ENCODE peak calls at places on chromosomes 1 and 21, in eight cellular contexts. U is nephron progenitor cell; Y is neural crest cell; A is esophagus squamous epithelium; K is CD8-positive, alpha-beta T cell; F is sigmoid colon; Q is progenitor cell of endocrine pancreas; B is hepatocyte. H is an unnamed sample.

GRCh38 chr1:81804320-81804719 is 3.6 kb downstream of the ADGRL2 start:
- DNase-seq in U (no peak), F (no peak), Q (no peak), A (no peak), Y (peak; percentile 9), K (no peak), B (no peak), H (no peak)

GRCh38 chr1:66725885-66726665 is 26.2 kb upstream of the DYNLT5 start:
- DNase-seq in Y (peak; percentile 55), A (no peak), U (peak; percentile 65), K (peak; percentile 42), F (no peak), Q (peak; percentile 29), B (peak; percentile 81), H (peak; percentile 78)

GRCh38 chr21:21737186-21737585 is 739.0 kb downstream of the NCAM2 start:
- DNase-seq in A (no peak), F (no peak), K (no peak), B (no peak), U (no peak), Y (no peak), Q (no peak), H (no peak)

GRCh38 chr1:202586018-202586821 is 124.0 kb downstream of the SYT2 start:
- DNase-seq in U (no peak), A (no peak), F (peak; percentile 80), K (no peak), Y (no peak), Q (no peak), B (peak; percentile 37), H (peak; percentile 82)

GRCh38 chr1:113860891-113861290 is 10.6 kb downstream of the PTPN22 start:
- DNase-seq in Q (no peak), K (no peak), Y (no peak), B (no peak), U (no peak), A (no peak), F (no peak), H (peak; percentile 35)

GRCh38 chr1:19762175-19762779 is 37.4 kb downstream of the TMCO4 start:
- DNase-seq in Y (peak; percentile 56), K (no peak), F (no peak), B (peak; percentile 30), A (no peak), U (peak; percentile 60), Q (peak; percentile 22), H (peak; percentile 44)

GRCh38 chr1:223832637-223832943 is 13.2 kb downstream of the TP53BP2 start:
- DNase-seq in Y (no peak), A (no peak), B (no peak), K (no peak), U (no peak), Q (no peak), F (no peak), H (no peak)

GRCh38 chr1:160670701-160671100 is 23.9 kb upstream of the SLAMF1 start:
- DNase-seq in U (no peak), K (no peak), F (no peak), Q (no peak), B (no peak), A (no peak), Y (no peak), H (no peak)

GRCh38 chr21:42923553-42924432 is 1.6 kb downstream of the ERVH48-1 start:
- DNase-seq in B (peak; percentile 92), Q (peak; percentile 57), Y (peak; percentile 57), A (no peak), U (peak; percentile 65), F (peak; percentile 90), K (peak; percentile 69), H (peak; percentile 91)

GRCh38 chr1:43454270-43455011 is 710 bp upstream of the HYI start:
- DNase-seq in K (peak; percentile 56), Q (peak; percentile 35), A (no peak), U (no peak), F (peak; percentile 88), B (peak; percentile 76), Y (peak; percentile 30), H (peak; percentile 82)

GRCh38 chr1:94068831-94069648 is 51.9 kb downstream of the ABCA4 start:
- DNase-seq in Y (no peak), K (no peak), Q (no peak), F (peak; percentile 78), A (no peak), B (peak; percentile 63), U (peak; percentile 20), H (no peak)

GRCh38 chr1:173424786-173425407 is 52.2 kb upstream of the PRDX6 start:
- DNase-seq in Q (no peak), K (no peak), Y (no peak), U (no peak), F (no peak), A (no peak), B (no peak), H (no peak)

GRCh38 chr1:162327791-162328165 is 48.9 kb downstream of the SPATA46 start:
- DNase-seq in F (no peak), B (no peak), U (no peak), K (no peak), Q (no peak), Y (no peak), A (no peak), H (peak; percentile 50)

GRCh38 chr1:41862411-41863221 is 56.1 kb downstream of the HIVEP3 start:
- DNase-seq in K (no peak), Q (no peak), B (peak; percentile 22), F (no peak), A (no peak), Y (no peak), U (no peak), H (peak; percentile 76)

GRCh38 chr1:180524915-180525695 is 22.7 kb upstream of the ACBD6 start:
- DNase-seq in K (no peak), A (no peak), B (no peak), Y (no peak), Q (no peak), F (no peak), U (no peak), H (peak; percentile 54)
- TF ChIP-seq CTCF in K (no peak), A (no peak), B (no peak), Y (no peak), Q (no peak), F (no peak), U (no peak), H (no peak)

GRCh38 chr1:247373721-247374141 is 42.1 kb upstream of the ZNF496 start:
- DNase-seq in A (no peak), U (peak; percentile 24), F (peak; percentile 73), Q (peak; percentile 47), B (peak; percentile 64), Y (peak; percentile 53), K (peak; percentile 65), H (peak; percentile 70)
- TF ChIP-seq CTCF in A (no peak), U (no peak), F (no peak), Q (peak; percentile 66), B (peak; percentile 49), Y (peak; percentile 64), K (peak; percentile 48), H (peak; percentile 44)

GRCh38 chr1:119713039-119713537 is 1.4 kb downstream of the PHGDH start:
- DNase-seq in U (peak; percentile 42), B (peak; percentile 34), K (no peak), A (no peak), Y (peak; percentile 18), Q (no peak), F (no peak), H (no peak)

GRCh38 chr1:119718409-119718808 is 6.7 kb downstream of the PHGDH start:
- DNase-seq in Q (no peak), B (no peak), F (no peak), U (no peak), A (no peak), Y (no peak), K (no peak), H (no peak)

GRCh38 chr1:119713538-119714456 is 2.1 kb downstream of the PHGDH start:
- DNase-seq in U (peak; percentile 18), Y (no peak), F (no peak), A (no peak), K (no peak), B (peak; percentile 21), Q (no peak), H (peak; percentile 18)

GRCh38 chr1:119714583-119714982 is 2.8 kb downstream of the PHGDH start:
- DNase-seq in K (no peak), Q (no peak), B (no peak), F (no peak), A (no peak), U (no peak), Y (no peak), H (no peak)

GRCh38 chr1:119715542-119715941 is 3.8 kb downstream of the PHGDH start:
- DNase-seq in U (peak; percentile 63), Y (no peak), A (no peak), B (peak; percentile 61), Q (no peak), F (no peak), K (no peak), H (no peak)
- TF ChIP-seq CTCF in U (no peak), Y (no peak), A (no peak), B (no peak), Q (no peak), F (no peak), K (no peak), H (no peak)

GRCh38 chr1:54488065-54488750 is 59.8 kb upstream of the ACOT11 start:
- DNase-seq in Q (peak; percentile 93), A (peak; percentile 24), U (peak; percentile 96), B (peak; percentile 97), Y (peak; percentile 92), K (peak; percentile 65), F (peak; percentile 97), H (peak; percentile 88)
- TF ChIP-seq CTCF in Q (no peak), A (no peak), U (no peak), B (peak; percentile 22), Y (peak; percentile 20), K (no peak), F (no peak), H (no peak)

GRCh38 chr1:240771450-240771849 is 159.5 kb upstream of the GREM2 start:
- DNase-seq in K (no peak), F (no peak), U (no peak), Y (no peak), A (no peak), B (no peak), Q (no peak), H (no peak)
- TF ChIP-seq CTCF in K (no peak), F (no peak), U (no peak), Y (no peak), A (no peak), B (no peak), Q (no peak), H (no peak)

DNA sequence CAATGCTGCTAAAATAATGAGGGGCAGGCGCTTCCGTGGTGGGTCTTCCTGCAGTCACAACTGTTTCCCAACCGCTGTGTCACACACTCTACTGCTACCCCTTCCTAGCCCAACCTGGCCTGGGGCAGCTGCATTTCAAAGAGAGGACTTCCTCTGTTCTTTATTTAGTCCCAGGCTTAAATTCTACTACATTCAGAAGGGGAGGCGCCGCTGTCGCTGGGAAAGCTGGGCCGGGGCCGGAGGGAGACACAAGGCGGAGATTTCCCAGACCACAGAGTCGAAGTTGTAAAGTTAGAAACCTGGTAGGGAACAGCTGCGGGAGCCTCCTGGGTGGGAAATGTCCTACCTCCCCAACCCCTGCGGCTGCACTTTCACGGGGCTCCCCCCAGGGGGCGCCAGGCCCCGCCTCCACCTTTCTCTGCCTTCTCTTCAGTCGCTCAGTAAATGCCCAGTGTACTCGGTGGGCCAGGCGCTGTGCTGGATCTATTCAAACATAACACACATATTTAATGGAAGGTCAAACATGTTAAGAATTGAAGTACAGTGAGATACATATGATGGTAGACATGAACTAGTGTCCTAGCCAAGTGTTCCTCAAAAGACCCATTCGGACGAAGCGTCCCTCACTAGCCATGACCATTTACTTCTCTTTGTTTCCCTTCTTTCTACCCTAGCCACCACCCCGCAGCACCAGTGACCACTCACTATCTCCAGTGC is 23.1 kb downstream of the DYRK3 start:
- DNase-seq in A (no peak), Y (peak; percentile 37), U (peak; percentile 63), F (no peak), K (peak; percentile 40), B (peak; percentile 48), Q (peak; percentile 34), H (no peak)
- TF ChIP-seq CTCF in A (peak; percentile 66), Y (peak; percentile 76), U (peak; percentile 87), F (peak; percentile 31), K (peak; percentile 96), B (peak; percentile 64), Q (peak; percentile 79), H (peak; percentile 89)

GRCh38 chr1:179447489-179447888 is 81.7 kb downstream of the AXDND1 start:
- DNase-seq in B (no peak), A (no peak), Q (no peak), K (no peak), F (no peak), Y (no peak), U (no peak), H (peak; percentile 39)
- TF ChIP-seq CTCF in B (no peak), A (no peak), Q (no peak), K (no peak), F (no peak), Y (peak; percentile 48), U (no peak), H (peak; percentile 25)